ENCODE peak calls at places on chromosomes 12 and 14, in five cellular contexts. One of them, this sample, is unnamed.

GRCh38 chr12:4288296-4289019 is 14.9 kb downstream of the CCND2 start:
- ATAC-seq in Panc1: no peak
- ATAC-seq in HCT116: no peak
- ATAC-seq in GM12878: peak; percentile 4
- ATAC-seq in K562: no peak
- ATAC-seq in this sample: no peak

GRCh38 chr12:47438175-47438574 is 267.7 kb downstream of the RPAP3 start:
- ATAC-seq in Panc1: no peak
- ATAC-seq in HCT116: no peak
- ATAC-seq in GM12878: no peak
- ATAC-seq in K562: no peak
- ATAC-seq in this sample: no peak

GRCh38 chr12:84858796-84859195 is 53.8 kb downstream of the SLC6A15 start:
- ATAC-seq in K562: no peak
- ATAC-seq in Panc1: no peak
- ATAC-seq in GM12878: no peak
- ATAC-seq in HCT116: no peak
- ATAC-seq in this sample: no peak

GRCh38 chr14:71536927-71537772 is 395.1 kb upstream of the RGS6 start:
- ATAC-seq in HCT116: no peak
- ATAC-seq in Panc1: no peak
- ATAC-seq in GM12878: no peak
- ATAC-seq in K562: no peak
- ATAC-seq in this sample: no peak

GRCh38 chr12:62808166-62808879 is 126.6 kb downstream of the PPM1H start:
- ATAC-seq in HCT116: no peak
- ATAC-seq in Panc1: no peak
- ATAC-seq in GM12878: peak; percentile 26
- ATAC-seq in K562: no peak
- ATAC-seq in this sample: no peak

GRCh38 chr12:89138048-89138852 is 214.1 kb downstream of the DUSP6 start:
- ATAC-seq in K562: no peak
- ATAC-seq in Panc1: no peak
- ATAC-seq in GM12878: no peak
- ATAC-seq in HCT116: no peak
- ATAC-seq in this sample: no peak

GRCh38 chr12:5442251-5443006 is 10.5 kb downstream of the NTF3 start:
- ATAC-seq in GM12878: peak; percentile 81
- ATAC-seq in Panc1: peak; percentile 63
- ATAC-seq in HCT116: peak; percentile 90
- ATAC-seq in K562: peak; percentile 72
- ATAC-seq in this sample: no peak

GRCh38 chr14:59275668-59276067 is 87.2 kb downstream of the DAAM1 start:
- ATAC-seq in Panc1: peak; percentile 85
- ATAC-seq in HCT116: peak; percentile 75
- ATAC-seq in K562: no peak
- ATAC-seq in GM12878: peak; percentile 87
- ATAC-seq in this sample: peak; percentile 65

GRCh38 chr12:90076851-90077319 is 368.2 kb upstream of the ATP2B1 start:
- ATAC-seq in GM12878: no peak
- ATAC-seq in K562: no peak
- ATAC-seq in HCT116: no peak
- ATAC-seq in Panc1: no peak
- ATAC-seq in this sample: no peak

GRCh38 chr12:39923364-39923763 is 182.5 kb downstream of the SLC2A13 start:
- ATAC-seq in GM12878: no peak
- ATAC-seq in HCT116: no peak
- ATAC-seq in Panc1: no peak
- ATAC-seq in K562: no peak
- ATAC-seq in this sample: no peak

GRCh38 chr12:122994140-122994675 is 13.7 kb downstream of the ARL6IP4 start:
- ATAC-seq in Panc1: no peak
- ATAC-seq in HCT116: no peak
- ATAC-seq in K562: no peak
- ATAC-seq in GM12878: no peak
- ATAC-seq in this sample: no peak

GRCh38 chr14:98925362-98926040 is 346.5 kb downstream of the BCL11B start:
- ATAC-seq in Panc1: no peak
- ATAC-seq in K562: no peak
- ATAC-seq in GM12878: no peak
- ATAC-seq in HCT116: no peak
- ATAC-seq in this sample: no peak

GRCh38 chr12:12976366-12976765 is 23.7 kb downstream of the HEBP1 start:
- ATAC-seq in K562: no peak
- ATAC-seq in Panc1: no peak
- ATAC-seq in GM12878: no peak
- ATAC-seq in HCT116: no peak
- ATAC-seq in this sample: peak; percentile 82

GRCh38 chr12:54509660-54510059 is 12.1 kb downstream of the NCKAP1L start:
- ATAC-seq in HCT116: no peak
- ATAC-seq in GM12878: no peak
- ATAC-seq in Panc1: no peak
- ATAC-seq in K562: no peak
- ATAC-seq in this sample: no peak

GRCh38 chr12:117622087-117622486 is 260.7 kb upstream of the NOS1 start:
- ATAC-seq in K562: no peak
- ATAC-seq in Panc1: no peak
- ATAC-seq in GM12878: no peak
- ATAC-seq in HCT116: no peak
- ATAC-seq in this sample: no peak

GRCh38 chr12:57342207-57342691 is 88.6 kb downstream of the R3HDM2 start:
- ATAC-seq in HCT116: no peak
- ATAC-seq in GM12878: no peak
- ATAC-seq in K562: peak; percentile 86
- ATAC-seq in Panc1: peak; percentile 60
- ATAC-seq in this sample: no peak

GRCh38 chr12:56947633-56948535 is 9.5 kb downstream of the RDH16 start:
- ATAC-seq in GM12878: no peak
- ATAC-seq in K562: peak; percentile 84
- ATAC-seq in HCT116: peak; percentile 63
- ATAC-seq in Panc1: no peak
- ATAC-seq in this sample: no peak

GRCh38 chr14:68794856-68795601 is 2.2 kb upstream of the ZFP36L1 start:
- ATAC-seq in GM12878: peak; percentile 3
- ATAC-seq in K562: peak; percentile 6
- ATAC-seq in HCT116: peak; percentile 1
- ATAC-seq in Panc1: peak; percentile 2
- ATAC-seq in this sample: peak; percentile 29

GRCh38 chr14:68793734-68794129 is 865 bp upstream of the ZFP36L1 start:
- ATAC-seq in HCT116: no peak
- ATAC-seq in K562: no peak
- ATAC-seq in Panc1: no peak
- ATAC-seq in GM12878: no peak
- ATAC-seq in this sample: peak; percentile 2

GRCh38 chr14:68792830-68793733 is at the start of gene ZFP36L1:
- ATAC-seq in K562: peak; percentile 37
- ATAC-seq in HCT116: peak; percentile 33
- ATAC-seq in Panc1: peak; percentile 58
- ATAC-seq in GM12878: peak; percentile 26
- ATAC-seq in this sample: peak; percentile 52

GRCh38 chr14:68795602-68796417 is 2.9 kb upstream of the ZFP36L1 start:
- ATAC-seq in Panc1: peak; percentile 82
- ATAC-seq in K562: peak; percentile 82
- ATAC-seq in GM12878: peak; percentile 62
- ATAC-seq in HCT116: peak; percentile 68
- ATAC-seq in this sample: peak; percentile 66

DNA sequence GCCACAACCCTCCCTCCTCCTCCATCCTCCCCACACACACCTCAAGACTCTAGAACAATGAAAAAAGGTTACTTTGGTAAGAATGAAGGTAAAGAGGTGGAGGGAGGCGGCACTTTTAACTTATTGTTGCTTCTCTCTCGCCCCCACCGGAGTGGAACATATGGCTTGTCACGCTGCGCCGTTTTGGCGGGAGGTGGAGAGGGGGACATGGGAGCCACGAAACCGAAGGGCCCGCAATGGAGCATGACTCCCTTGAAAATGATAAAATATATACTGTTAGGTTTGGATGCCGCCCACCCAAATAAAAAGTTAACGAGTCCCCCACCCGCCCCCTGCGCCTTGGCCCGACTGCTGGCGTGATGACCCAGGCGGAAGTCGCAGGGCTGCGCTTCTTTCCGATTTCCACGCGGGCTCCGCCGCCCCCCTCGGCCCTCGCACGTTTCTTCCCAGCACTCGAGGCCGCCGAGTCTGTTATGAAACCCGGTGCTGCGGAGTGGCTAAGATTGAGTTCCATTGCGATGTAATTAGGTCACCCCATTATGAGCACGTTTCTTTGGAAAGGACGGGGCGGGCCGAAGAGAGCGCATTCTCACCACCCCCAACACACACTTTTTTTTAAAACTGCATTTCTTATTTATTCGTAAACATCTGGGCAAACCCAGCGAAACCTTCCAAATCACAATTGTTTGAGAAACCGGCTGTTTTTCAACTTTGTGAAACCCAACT is 1.4 kb upstream of the ZFP36L1 start:
- ATAC-seq in HCT116: no peak
- ATAC-seq in GM12878: peak; percentile 6
- ATAC-seq in Panc1: no peak
- ATAC-seq in K562: peak; percentile 3
- ATAC-seq in this sample: peak; percentile 68
- TF ChIP-seq POLR2AphosphoS5 in HCT116: peak; percentile 77
- TF ChIP-seq POLR2AphosphoS5 in GM12878: peak; percentile 97
- TF ChIP-seq POLR2AphosphoS5 in Panc1: peak; percentile 56
- TF ChIP-seq POLR2AphosphoS5 in K562: no peak
- TF ChIP-seq POLR2AphosphoS5 in this sample: peak; percentile 100

DNA sequence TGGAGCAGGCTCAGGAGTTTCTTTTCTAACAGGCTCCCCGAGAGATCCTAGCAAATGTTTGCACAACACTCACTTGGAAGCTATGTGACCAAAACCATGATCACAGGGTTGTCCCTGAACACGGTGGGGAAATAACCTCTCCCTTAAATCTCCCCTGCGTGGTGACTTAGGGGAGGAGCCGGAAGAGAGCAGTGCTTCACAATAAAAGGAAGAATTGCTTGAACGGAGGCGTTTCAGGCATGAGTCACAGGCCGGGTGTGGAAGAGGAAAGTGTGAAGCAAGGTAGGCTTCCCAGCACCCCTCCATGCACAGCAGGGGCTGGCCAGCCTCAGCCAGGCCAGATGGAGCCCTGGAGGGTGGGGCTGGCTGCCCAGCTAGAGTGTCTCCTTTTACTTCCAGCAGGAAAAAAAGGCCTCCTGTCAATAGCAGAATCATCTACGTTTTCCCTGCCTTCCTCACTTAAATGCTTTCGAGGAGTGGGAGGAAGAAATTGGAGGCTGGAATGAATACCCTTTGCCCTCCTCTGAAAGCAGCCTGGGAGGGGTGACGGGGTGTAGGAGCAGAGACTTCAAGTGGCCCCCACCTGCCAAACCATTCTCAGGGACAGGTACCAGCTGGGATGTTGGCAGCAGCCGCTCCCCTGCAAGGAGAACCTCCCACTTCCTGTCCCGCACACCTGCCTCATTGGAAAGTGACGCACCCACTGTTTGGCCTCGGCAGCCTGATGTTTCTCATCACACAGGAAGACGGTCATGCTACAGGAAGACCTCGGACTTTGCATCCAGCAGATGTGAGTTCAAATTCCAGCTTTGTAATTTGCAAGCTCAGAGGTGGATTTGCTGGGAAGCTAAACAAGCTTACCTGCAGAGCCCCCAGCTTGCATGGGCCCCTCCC is 30.1 kb upstream of the PPP2R5C start:
- ATAC-seq in GM12878: peak; percentile 95
- ATAC-seq in Panc1: peak; percentile 90
- ATAC-seq in K562: peak; percentile 90
- ATAC-seq in HCT116: peak; percentile 91
- ATAC-seq in this sample: peak; percentile 87
- TF ChIP-seq POLR2AphosphoS5 in GM12878: no peak
- TF ChIP-seq POLR2AphosphoS5 in Panc1: no peak
- TF ChIP-seq POLR2AphosphoS5 in K562: no peak
- TF ChIP-seq POLR2AphosphoS5 in HCT116: peak; percentile 64
- TF ChIP-seq POLR2AphosphoS5 in this sample: peak; percentile 15

GRCh38 chr14:76780360-76780759 is 19.1 kb downstream of the VASH1 start:
- ATAC-seq in GM12878: no peak
- ATAC-seq in HCT116: no peak
- ATAC-seq in Panc1: no peak
- ATAC-seq in K562: no peak
- ATAC-seq in this sample: no peak

GRCh38 chr14:76780875-76781647 is 19.8 kb downstream of the VASH1 start:
- ATAC-seq in K562: no peak
- ATAC-seq in Panc1: no peak
- ATAC-seq in HCT116: no peak
- ATAC-seq in GM12878: no peak
- ATAC-seq in this sample: no peak

GRCh38 chr14:76778546-76779215 is 17.4 kb downstream of the VASH1 start:
- ATAC-seq in HCT116: no peak
- ATAC-seq in GM12878: no peak
- ATAC-seq in Panc1: no peak
- ATAC-seq in K562: no peak
- ATAC-seq in this sample: no peak

GRCh38 chr14:76779221-76780057 is 18.2 kb downstream of the VASH1 start:
- ATAC-seq in K562: no peak
- ATAC-seq in Panc1: no peak
- ATAC-seq in GM12878: no peak
- ATAC-seq in HCT116: no peak
- ATAC-seq in this sample: no peak

GRCh38 chr14:76780058-76780345 is 18.7 kb downstream of the VASH1 start:
- ATAC-seq in Panc1: no peak
- ATAC-seq in HCT116: no peak
- ATAC-seq in K562: no peak
- ATAC-seq in GM12878: no peak
- ATAC-seq in this sample: no peak
- TF ChIP-seq POLR2AphosphoS5 in Panc1: no peak
- TF ChIP-seq POLR2AphosphoS5 in HCT116: no peak
- TF ChIP-seq POLR2AphosphoS5 in K562: no peak
- TF ChIP-seq POLR2AphosphoS5 in GM12878: no peak
- TF ChIP-seq POLR2AphosphoS5 in this sample: no peak

GRCh38 chr14:95339301-95339865 is 19.7 kb upstream of the CLMN start:
- ATAC-seq in HCT116: no peak
- ATAC-seq in GM12878: no peak
- ATAC-seq in Panc1: no peak
- ATAC-seq in K562: no peak
- ATAC-seq in this sample: no peak
- TF ChIP-seq POLR2AphosphoS5 in HCT116: no peak
- TF ChIP-seq POLR2AphosphoS5 in GM12878: no peak
- TF ChIP-seq POLR2AphosphoS5 in Panc1: no peak
- TF ChIP-seq POLR2AphosphoS5 in K562: no peak
- TF ChIP-seq POLR2AphosphoS5 in this sample: no peak

DNA sequence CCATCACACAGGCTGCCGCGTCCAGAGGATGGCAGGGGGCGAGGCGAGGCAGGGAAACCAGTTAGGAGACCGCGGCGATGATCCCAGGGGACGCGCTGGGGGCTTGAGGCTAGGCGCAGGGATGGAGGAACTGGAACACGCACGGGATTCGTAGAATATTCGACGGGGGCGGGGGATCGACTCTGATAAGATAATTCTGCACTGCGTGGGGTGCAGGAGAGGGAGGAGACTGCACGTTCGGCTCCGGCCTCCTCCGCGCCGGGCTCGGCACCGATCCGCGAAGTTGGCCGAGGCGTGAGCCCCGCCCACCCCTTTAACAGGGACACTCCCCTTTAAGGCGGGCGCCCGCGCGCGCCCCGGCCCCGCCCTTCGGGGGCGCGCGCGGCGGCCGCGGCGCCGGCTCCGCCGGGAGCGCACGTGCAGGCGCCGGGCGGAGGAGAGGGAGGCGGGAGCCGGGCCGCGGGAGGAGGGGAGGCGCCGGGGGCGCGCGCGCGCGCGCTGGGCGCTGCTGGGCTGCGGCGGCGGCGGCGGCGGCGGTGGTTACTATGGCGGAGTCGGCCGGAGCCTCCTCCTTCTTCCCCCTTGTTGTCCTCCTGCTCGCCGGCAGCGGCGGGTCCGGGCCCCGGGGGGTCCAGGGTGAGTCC is at the start of gene ACVR1B:
- ATAC-seq in K562: peak; percentile 94
- ATAC-seq in GM12878: peak; percentile 97
- ATAC-seq in HCT116: peak; percentile 97
- ATAC-seq in Panc1: peak; percentile 95
- ATAC-seq in this sample: peak; percentile 96
- TF ChIP-seq POLR2AphosphoS5 in K562: no peak
- TF ChIP-seq POLR2AphosphoS5 in GM12878: no peak
- TF ChIP-seq POLR2AphosphoS5 in HCT116: peak; percentile 63
- TF ChIP-seq POLR2AphosphoS5 in Panc1: no peak
- TF ChIP-seq POLR2AphosphoS5 in this sample: no peak